ENCODE peak calls at places on chromosomes 13 and 19, in seven cellular contexts. R is HCT116, C is SK-N-SH, F is HepG2, W is K562, I is GM12878, O is H1. B is an unnamed sample.

GRCh38 chr19:29478578-29479565 is 46.9 kb upstream of the VSTM2B start:
- DNase-seq in R (peak; percentile 3), C (peak; percentile 58), F (peak; percentile 13), W (peak; percentile 51), I (no peak), O (peak; percentile 69), B (peak; percentile 30)

GRCh38 chr13:46613409-46614049 is 60.6 kb downstream of the LRCH1 start:
- DNase-seq in R (no peak), C (no peak), F (no peak), W (no peak), I (no peak), O (no peak), B (no peak)

GRCh38 chr19:56829586-56829985 is 10.9 kb downstream of the PEG3 start:
- DNase-seq in R (no peak), C (no peak), F (no peak), W (no peak), I (no peak), O (no peak), B (no peak)

GRCh38 chr19:41758846-41759245 is 3.5 kb downstream of the CEACAM6 start:
- DNase-seq in R (no peak), C (no peak), F (no peak), W (no peak), I (no peak), O (no peak), B (no peak)

GRCh38 chr13:91836554-91836953 is 438.1 kb downstream of the GPC5 start:
- DNase-seq in R (no peak), C (no peak), F (no peak), W (no peak), I (no peak), O (no peak), B (no peak)

GRCh38 chr13:54261856-54262255 is 1233.2 kb downstream of the OLFM4 start:
- DNase-seq in R (no peak), C (no peak), F (no peak), W (no peak), I (no peak), O (no peak), B (no peak)

GRCh38 chr13:112849500-112849899 is 119.5 kb upstream of the MCF2L start:
- DNase-seq in R (no peak), C (peak; percentile 49), F (peak; percentile 26), W (no peak), I (no peak), O (no peak), B (peak; percentile 55)

GRCh38 chr13:30022796-30023195 is 172.4 kb upstream of the UBL3 start:
- DNase-seq in R (no peak), C (no peak), F (no peak), W (no peak), I (no peak), O (no peak), B (peak; percentile 50)

GRCh38 chr19:48870048-48870447 is 1.6 kb upstream of the PLEKHA4 start:
- DNase-seq in R (no peak), C (no peak), F (no peak), W (no peak), I (no peak), O (no peak), B (no peak)

GRCh38 chr19:44111910-44112463 is 1.2 kb upstream of the ZNF225 start:
- DNase-seq in R (no peak), C (peak; percentile 24), F (no peak), W (no peak), I (no peak), O (peak; percentile 88), B (no peak)

GRCh38 chr19:19997656-19998268 is 41.5 kb downstream of the ZNF682 start:
- DNase-seq in R (no peak), C (peak; percentile 47), F (no peak), W (peak; percentile 17), I (no peak), O (peak; percentile 47), B (no peak)

GRCh38 chr19:34508540-34508939 is 27.0 kb downstream of the WTIP start:
- DNase-seq in R (no peak), C (peak; percentile 44), F (no peak), W (peak; percentile 46), I (no peak), O (no peak), B (no peak)

GRCh38 chr13:87122551-87122950 is 548.6 kb upstream of the SLITRK5 start:
- DNase-seq in R (no peak), C (no peak), F (no peak), W (no peak), I (no peak), O (no peak), B (no peak)

GRCh38 chr19:1445932-1446712 is 3.8 kb upstream of the APC2 start:
- DNase-seq in R (no peak), C (peak; percentile 99), F (no peak), W (peak; percentile 94), I (no peak), O (no peak), B (peak; percentile 51)

DNA sequence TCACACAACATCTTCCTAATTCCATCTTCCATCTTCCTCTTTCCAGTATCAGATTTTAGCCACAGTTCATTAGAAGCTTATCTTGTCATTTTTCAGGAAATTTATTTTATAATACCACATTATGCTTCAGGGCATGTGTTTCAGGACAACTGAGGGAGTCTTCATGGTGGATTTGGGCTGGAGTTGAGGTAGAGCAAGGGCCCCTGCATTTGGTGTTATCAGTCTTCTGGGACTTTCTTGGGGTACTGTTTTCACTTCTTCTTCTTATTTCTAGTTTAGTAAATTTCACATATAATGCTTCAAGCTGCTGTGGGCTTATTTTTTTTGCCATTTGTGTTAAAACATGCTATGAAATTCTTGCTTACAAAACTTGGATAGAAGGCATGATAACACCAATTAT is 188.7 kb downstream of the LHFPL6 start:
- DNase-seq in R (no peak), C (no peak), F (no peak), W (no peak), I (peak; percentile 15), O (no peak), B (no peak)
- TF ChIP-seq JUND in R (no peak), C (no peak), F (no peak), W (no peak), I (no peak), O (no peak), B (no peak)

GRCh38 chr19:12720296-12720695 is 3.4 kb downstream of the TNPO2 start:
- DNase-seq in R (no peak), C (no peak), F (no peak), W (no peak), I (no peak), O (no peak), B (no peak)

GRCh38 chr19:12720851-12721655 is 2.7 kb downstream of the TNPO2 start:
- DNase-seq in R (no peak), C (peak; percentile 62), F (no peak), W (peak; percentile 54), I (no peak), O (no peak), B (no peak)

GRCh38 chr19:12722566-12723382 is 958 bp downstream of the TNPO2 start:
- DNase-seq in R (peak; percentile 99), C (peak; percentile 96), F (peak; percentile 99), W (peak; percentile 88), I (peak; percentile 81), O (peak; percentile 91), B (peak; percentile 98)

GRCh38 chr19:12723383-12723642 is 419 bp downstream of the TNPO2 start:
- DNase-seq in R (no peak), C (no peak), F (no peak), W (no peak), I (no peak), O (no peak), B (no peak)

DNA sequence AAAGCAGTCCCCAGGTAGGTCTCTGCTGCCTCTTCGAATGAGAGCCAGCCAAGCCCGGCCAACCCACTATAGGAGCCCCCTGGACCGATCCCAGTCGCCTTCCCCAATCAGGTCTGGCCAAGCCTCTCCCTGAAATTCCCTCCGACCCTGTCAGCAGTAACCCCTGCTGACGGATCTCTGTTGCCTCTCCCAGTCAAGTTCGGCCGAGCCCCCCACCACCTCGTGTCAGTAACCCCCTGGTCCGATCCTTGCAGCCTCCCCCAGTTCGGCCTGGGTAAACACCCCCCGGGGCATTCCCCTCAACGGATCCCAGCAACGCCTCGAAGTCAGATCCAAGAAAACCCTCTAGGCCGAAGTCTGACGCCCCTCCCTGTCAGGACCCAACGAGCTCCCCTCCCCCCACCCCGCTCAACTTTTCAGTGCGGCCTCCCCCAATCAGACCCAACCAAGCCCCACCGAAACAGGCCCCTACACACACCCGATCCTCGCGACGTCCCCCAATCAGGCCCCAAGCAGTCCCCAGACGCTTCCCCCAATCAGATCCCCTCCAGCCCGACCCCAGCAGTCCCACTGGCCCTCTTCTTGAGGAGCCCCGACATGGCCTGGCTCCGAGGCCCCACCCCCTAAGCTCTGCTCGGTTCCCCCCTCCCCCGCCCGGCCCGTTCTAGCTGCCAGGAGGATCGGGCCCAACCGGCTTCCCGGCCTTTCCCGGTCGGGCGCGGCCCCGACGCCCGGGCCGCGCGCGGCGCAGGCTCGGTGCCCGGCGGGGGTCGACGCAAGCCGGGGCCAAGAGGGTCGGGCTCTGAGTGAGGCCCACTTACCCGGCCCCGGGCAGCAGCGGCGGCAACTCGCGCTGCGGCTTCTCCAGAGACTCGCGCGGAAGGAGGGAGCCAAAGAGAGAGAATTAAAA is 1.8 kb downstream of the TNPO2 start:
- DNase-seq in R (no peak), C (peak; percentile 89), F (peak; percentile 52), W (peak; percentile 90), I (no peak), O (peak; percentile 66), B (peak; percentile 61)
- TF ChIP-seq JUND in R (no peak), C (no peak), F (no peak), W (no peak), I (no peak), O (no peak), B (no peak)

GRCh38 chr19:10756791-10757190 is 38.9 kb downstream of the DNM2 start:
- DNase-seq in R (no peak), C (no peak), F (no peak), W (no peak), I (no peak), O (no peak), B (no peak)

GRCh38 chr19:10753305-10753704 is 35.4 kb downstream of the DNM2 start:
- DNase-seq in R (no peak), C (no peak), F (no peak), W (no peak), I (no peak), O (no peak), B (no peak)

GRCh38 chr19:10752913-10753285 is 35.0 kb downstream of the DNM2 start:
- DNase-seq in R (no peak), C (no peak), F (no peak), W (no peak), I (no peak), O (no peak), B (no peak)

GRCh38 chr19:10758978-10759377 is 41.1 kb downstream of the DNM2 start:
- DNase-seq in R (no peak), C (no peak), F (no peak), W (no peak), I (no peak), O (no peak), B (no peak)

GRCh38 chr19:10756371-10756770 is 38.5 kb downstream of the DNM2 start:
- DNase-seq in R (no peak), C (no peak), F (no peak), W (no peak), I (no peak), O (no peak), B (no peak)
- TF ChIP-seq JUND in R (no peak), C (no peak), F (no peak), W (no peak), I (no peak), O (no peak), B (no peak)

DNA sequence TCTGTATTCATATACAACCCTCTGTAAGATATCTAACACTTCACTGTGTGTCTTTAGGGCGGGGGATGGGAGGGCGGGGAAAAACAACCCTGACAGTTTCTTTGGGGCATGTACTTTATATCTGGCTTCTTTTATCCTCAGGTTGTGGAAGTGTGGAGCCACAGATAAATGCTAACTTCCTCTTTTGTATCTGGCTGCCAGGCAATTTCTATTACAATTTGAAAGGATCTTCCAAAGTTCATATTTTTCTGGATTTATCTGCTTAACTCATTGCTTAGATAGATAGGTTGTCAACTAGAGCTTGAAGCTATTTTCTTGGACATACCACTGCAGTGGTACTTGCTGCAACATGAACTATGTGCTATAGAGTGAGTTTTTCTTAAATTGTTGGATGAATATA is 393.0 kb downstream of the LMO7 start:
- DNase-seq in R (no peak), C (no peak), F (no peak), W (no peak), I (no peak), O (no peak), B (no peak)
- TF ChIP-seq JUND in R (no peak), C (no peak), F (no peak), W (no peak), I (no peak), O (no peak), B (no peak)